ENCODE peak calls at places on chromosomes 11 and 22, in four cellular contexts. C is PC-3, T is A673, I is neural progenitor cell. E is an unnamed sample.

GRCh38 chr11:61860054-61860903 is 31.1 kb downstream of the FADS3 start:
- DNase-seq in C (peak), T (no peak), I (no peak), E (no peak)

GRCh38 chr11:110230377-110230776 is 66.0 kb downstream of the RDX start:
- DNase-seq in C (no peak), T (no peak), I (no peak), E (no peak)

GRCh38 chr11:117725048-117725734 is 71.8 kb downstream of the DSCAML1 start:
- DNase-seq in C (no peak), T (no peak), I (no peak), E (no peak)

GRCh38 chr11:46850829-46851380 is 4.8 kb upstream of the CKAP5 start:
- DNase-seq in C (no peak), T (no peak), I (peak), E (no peak)

GRCh38 chr11:35163707-35164496 is 24.9 kb downstream of the CD44 start:
- DNase-seq in C (no peak), T (no peak), I (no peak), E (no peak)

GRCh38 chr11:129610125-129610524 is 205.5 kb upstream of the TMEM45B start:
- DNase-seq in C (no peak), T (no peak), I (no peak), E (no peak)

GRCh38 chr11:123494195-123495050 is 64.4 kb downstream of the GRAMD1B start:
- DNase-seq in C (no peak), T (peak), I (peak), E (no peak)

GRCh38 chr11:102007567-102008437 is 39.4 kb upstream of the CFAP300 start:
- DNase-seq in C (peak), T (peak), I (peak), E (no peak)

GRCh38 chr11:65745049-65745448 is 24.5 kb upstream of the RNASEH2C start:
- DNase-seq in C (no peak), T (no peak), I (no peak), E (no peak)

GRCh38 chr22:46969491-46969890 is 207.0 kb downstream of the TBC1D22A start:
- DNase-seq in C (no peak), T (no peak), I (no peak), E (no peak)

GRCh38 chr11:112310414-112310813 is 49.8 kb upstream of the PLET1 start:
- DNase-seq in C (peak), T (no peak), I (no peak), E (no peak)

GRCh38 chr11:71251159-71251721 is 1.1 kb downstream of the SHANK2 start:
- DNase-seq in C (peak), T (no peak), I (peak), E (no peak)
- TF ChIP-seq EZH2 in C (no peak), T (no peak), I (peak), E (no peak)

GRCh38 chr22:19760652-19761002 is at the start of gene TBX1:
- DNase-seq in C (peak), T (no peak), I (no peak), E (no peak)
- H3K27ac ChIP-seq in C (peak), T (no peak), I (no peak), E (peak)

DNA sequence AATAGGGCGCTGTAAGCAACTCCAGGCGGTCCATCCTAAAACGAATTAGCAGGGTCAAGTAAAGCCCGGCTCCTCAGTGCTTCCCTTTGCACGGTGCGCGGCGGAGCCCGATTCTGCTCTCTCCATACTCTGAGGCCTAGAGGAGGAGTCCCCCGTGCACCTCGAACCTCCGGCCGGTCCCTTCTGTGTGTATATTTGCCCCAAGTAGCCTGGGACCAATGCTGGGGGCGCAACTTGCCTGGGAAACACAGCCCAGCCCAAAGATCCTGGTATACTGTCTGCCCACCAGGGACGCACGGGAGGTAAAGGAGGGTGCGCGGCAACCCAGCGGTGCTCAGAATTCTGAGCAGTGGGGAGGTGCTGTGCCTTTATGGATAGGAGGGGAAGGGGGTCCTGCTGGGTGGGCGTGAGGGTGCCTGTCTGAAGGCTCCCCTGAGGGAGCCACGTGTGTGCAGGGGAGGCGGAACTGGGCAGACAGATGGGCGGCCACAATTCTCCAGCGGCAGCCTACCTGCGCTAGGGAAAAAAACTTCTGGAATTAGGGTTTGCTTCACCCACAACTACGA is 4.8 kb upstream of the TBX1 start:
- DNase-seq in C (no peak), T (no peak), I (no peak), E (no peak)
- TF ChIP-seq EZH2 in C (no peak), T (no peak), I (peak), E (no peak)

DNA sequence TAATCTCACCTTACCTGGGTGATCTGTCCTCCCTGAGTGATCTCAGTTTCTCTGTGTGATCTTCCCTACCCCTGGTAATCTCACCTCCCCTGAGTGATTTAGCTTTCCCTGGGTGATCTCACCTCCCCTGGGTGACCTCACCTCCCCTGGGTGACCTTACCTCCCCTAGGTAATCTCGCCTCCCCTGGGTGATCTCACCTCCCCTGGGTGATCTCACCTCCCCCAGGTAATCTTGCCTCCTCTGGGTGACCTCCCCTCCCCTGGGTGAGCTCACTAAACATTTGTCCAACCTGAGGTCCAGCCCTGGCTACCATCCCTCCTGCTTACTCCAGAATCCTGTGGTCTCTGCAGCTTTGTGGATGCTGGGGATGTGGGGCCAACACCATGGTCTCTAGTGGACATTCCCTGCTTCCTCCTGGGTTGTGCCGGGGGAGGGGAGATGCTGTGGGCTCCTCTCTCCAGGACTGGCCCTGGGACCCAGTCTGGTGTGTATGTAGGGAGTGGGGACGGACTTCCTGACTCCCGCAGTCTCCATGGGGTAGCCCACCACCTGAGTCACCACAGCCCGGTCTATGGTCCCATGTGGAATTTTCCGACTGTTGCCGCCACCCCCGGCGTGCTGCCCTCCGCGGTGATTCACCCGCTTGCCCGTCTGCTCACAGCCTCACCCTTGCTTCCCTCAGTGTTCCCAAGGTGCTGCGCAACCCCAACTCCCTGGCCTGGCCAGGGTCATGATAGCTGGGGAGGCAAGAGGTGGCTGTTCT is 9.9 kb downstream of the LSP1 start:
- DNase-seq in C (no peak), T (no peak), I (no peak), E (no peak)
- H3K27ac ChIP-seq in C (no peak), T (no peak), I (no peak), E (no peak)

DNA sequence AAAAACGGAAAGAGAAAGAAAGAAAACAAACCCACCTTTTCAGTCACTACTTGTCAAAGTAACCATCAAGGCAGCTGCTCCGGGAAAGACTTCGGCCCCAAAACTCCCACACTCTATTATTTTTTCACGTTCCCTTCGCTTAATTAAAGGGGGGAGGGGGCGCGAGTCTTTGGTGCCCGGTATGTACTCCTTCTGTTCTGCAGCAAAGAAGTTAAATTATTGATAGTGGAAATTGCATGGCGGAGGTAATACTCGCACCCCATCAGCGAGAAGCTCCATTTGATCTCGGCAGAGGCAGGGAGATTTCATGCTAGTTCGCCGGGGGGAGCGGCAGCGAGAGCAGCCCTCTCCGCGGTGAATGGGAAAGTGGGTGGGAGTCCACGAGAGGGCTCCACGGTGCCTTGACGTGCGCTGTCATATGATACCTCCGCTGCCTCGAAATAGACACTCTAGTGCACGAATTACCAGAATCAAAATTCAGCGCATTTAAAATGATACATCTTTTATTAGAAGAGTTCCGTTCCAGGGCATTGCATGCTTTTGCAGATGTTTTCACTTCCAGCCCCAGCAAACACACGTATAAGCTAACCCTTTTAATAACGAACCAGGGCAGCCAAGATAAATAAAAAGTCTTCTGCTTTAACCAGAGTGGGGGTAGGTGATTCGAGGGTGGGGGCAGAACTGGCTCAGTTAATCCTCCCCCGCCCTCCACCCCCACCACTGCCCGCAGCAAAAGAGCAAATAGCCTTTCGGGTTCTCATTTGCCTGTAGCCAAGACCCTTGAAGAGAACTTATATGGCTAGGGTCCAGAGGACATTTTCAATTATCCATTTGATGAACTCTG is 1.2 kb upstream of the BDNF start:
- DNase-seq in C (peak), T (peak), I (peak), E (no peak)
- TF ChIP-seq EZH2 in C (no peak), T (peak), I (no peak), E (peak)

GRCh38 chr11:269146-269890 is 8.9 kb upstream of the NLRP6 start:
- DNase-seq in C (no peak), T (no peak), I (no peak), E (no peak)

GRCh38 chr11:270451-271208 is 7.6 kb upstream of the NLRP6 start:
- DNase-seq in C (no peak), T (no peak), I (no peak), E (no peak)

GRCh38 chr11:271316-271715 is 6.9 kb upstream of the NLRP6 start:
- DNase-seq in C (no peak), T (no peak), I (no peak), E (no peak)

GRCh38 chr11:272931-273198 is 5.3 kb upstream of the NLRP6 start:
- DNase-seq in C (no peak), T (no peak), I (no peak), E (no peak)

DNA sequence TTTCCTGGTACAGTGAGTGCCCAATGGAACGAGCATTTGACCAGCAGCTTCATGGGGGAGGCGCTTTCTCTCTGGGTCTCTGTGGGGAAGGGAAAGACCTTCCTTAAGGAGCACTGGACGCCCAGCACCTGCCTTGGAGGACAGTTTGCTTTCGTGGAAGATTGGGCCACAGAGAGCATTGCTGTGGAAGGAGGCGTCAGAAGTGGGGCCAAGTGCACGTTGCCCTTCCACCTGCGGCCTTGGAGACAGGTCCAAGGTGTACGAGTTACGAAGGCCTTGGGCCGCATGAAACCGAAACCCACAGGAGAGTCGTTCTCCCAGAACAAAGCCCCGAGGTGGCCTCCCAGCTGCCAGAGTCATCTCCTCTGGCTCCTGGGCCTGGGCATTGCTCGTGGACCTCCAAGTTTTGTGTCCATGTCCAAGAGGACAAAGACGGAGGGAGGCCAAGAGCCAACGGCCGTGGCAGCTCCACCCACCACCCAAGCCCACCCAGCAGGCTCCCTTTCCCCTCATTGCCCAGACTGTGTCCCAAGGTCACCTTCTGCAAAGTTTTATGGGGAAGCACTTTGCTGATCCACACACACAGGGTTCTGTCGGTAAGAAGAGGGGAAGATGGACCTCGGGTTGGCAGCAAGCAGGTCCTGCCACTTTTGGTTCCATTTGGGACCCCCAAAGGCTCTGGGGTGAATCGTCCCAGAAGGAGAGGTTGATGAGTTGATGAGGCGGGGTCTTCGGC is 5.8 kb upstream of the NLRP6 start:
- DNase-seq in C (no peak), T (no peak), I (no peak), E (no peak)
- H3K27ac ChIP-seq in C (no peak), T (no peak), I (no peak), E (no peak)

DNA sequence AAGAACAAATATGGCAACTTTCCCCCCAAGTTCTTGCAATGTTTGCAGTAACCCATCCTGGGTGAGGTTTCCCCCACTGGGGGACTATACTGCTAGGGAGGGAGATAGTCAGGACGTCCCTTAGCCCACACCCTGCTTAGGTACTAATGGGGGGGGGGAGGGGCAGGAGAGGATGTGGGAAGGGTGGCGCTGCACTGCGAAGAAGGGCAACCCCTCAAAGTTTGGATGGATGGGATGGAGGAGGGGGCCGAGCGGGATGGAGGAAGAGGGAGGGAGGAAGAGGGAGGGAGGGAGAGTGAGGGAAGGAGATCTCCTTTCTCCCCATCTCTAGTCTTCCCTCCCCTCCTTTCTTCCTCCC is 100.6 kb upstream of the HSD17B12 start:
- DNase-seq in C (no peak), T (no peak), I (peak), E (no peak)
- TF ChIP-seq EZH2 in C (no peak), T (no peak), I (no peak), E (no peak)

GRCh38 chr11:68743539-68743938 is 7.8 kb downstream of the TESMIN start:
- DNase-seq in C (no peak), T (no peak), I (no peak), E (no peak)
- H3K27ac ChIP-seq in C (no peak), T (no peak), I (no peak), E (no peak)

GRCh38 chr22:48954781-48955311 is 872.8 kb downstream of the BRD1 start:
- DNase-seq in C (no peak), T (no peak), I (no peak), E (no peak)

GRCh38 chr22:48957987-48958321 is 869.7 kb downstream of the BRD1 start:
- DNase-seq in C (no peak), T (no peak), I (no peak), E (no peak)

GRCh38 chr22:48953830-48954229 is 873.8 kb downstream of the BRD1 start:
- DNase-seq in C (no peak), T (no peak), I (no peak), E (no peak)

GRCh38 chr22:48957311-48957986 is 870.2 kb downstream of the BRD1 start:
- DNase-seq in C (no peak), T (no peak), I (no peak), E (no peak)

GRCh38 chr22:48955351-48956311 is 872.0 kb downstream of the BRD1 start:
- DNase-seq in C (no peak), T (no peak), I (no peak), E (no peak)
- TF ChIP-seq EZH2 in C (no peak), T (no peak), I (no peak), E (no peak)